ENCODE peak calls at places on chromosomes 5 and 9, in six cellular contexts. One of them, this sample, is unnamed.

GRCh38 chr9:118644066-118644465 is 725.2 kb downstream of the BRINP1 start:
- DNase-seq in HCT116: no peak
- DNase-seq in A673: no peak
- DNase-seq in IMR-90: no peak
- DNase-seq in GM10248: no peak
- DNase-seq in ACHN: peak
- DNase-seq in this sample: no peak

GRCh38 chr5:172410160-172410559 is 44.2 kb downstream of the SH3PXD2B start:
- DNase-seq in HCT116: no peak
- DNase-seq in A673: no peak
- DNase-seq in IMR-90: peak
- DNase-seq in GM10248: no peak
- DNase-seq in ACHN: no peak
- DNase-seq in this sample: no peak

GRCh38 chr9:137445930-137446431 is 4.8 kb upstream of the ENTPD8 start:
- DNase-seq in HCT116: no peak
- DNase-seq in A673: no peak
- DNase-seq in IMR-90: no peak
- DNase-seq in GM10248: no peak
- DNase-seq in ACHN: no peak
- DNase-seq in this sample: no peak

GRCh38 chr5:87277279-87277835 is 9.7 kb downstream of the RASA1 start:
- DNase-seq in HCT116: no peak
- DNase-seq in A673: no peak
- DNase-seq in IMR-90: peak
- DNase-seq in GM10248: no peak
- DNase-seq in ACHN: no peak
- DNase-seq in this sample: no peak

GRCh38 chr5:9245071-9245470 is 300.8 kb downstream of the SEMA5A start:
- DNase-seq in HCT116: no peak
- DNase-seq in A673: no peak
- DNase-seq in IMR-90: no peak
- DNase-seq in GM10248: no peak
- DNase-seq in ACHN: no peak
- DNase-seq in this sample: no peak

GRCh38 chr9:122090287-122090883 is 2.7 kb downstream of the TTLL11 start:
- DNase-seq in HCT116: no peak
- DNase-seq in A673: no peak
- DNase-seq in IMR-90: no peak
- DNase-seq in GM10248: no peak
- DNase-seq in ACHN: no peak
- DNase-seq in this sample: no peak

GRCh38 chr5:132747064-132747692 is at the start of gene CCNI2:
- DNase-seq in HCT116: no peak
- DNase-seq in A673: no peak
- DNase-seq in IMR-90: no peak
- DNase-seq in GM10248: peak
- DNase-seq in ACHN: no peak
- DNase-seq in this sample: no peak

GRCh38 chr9:18393340-18394130 is 80.4 kb upstream of the ADAMTSL1 start:
- DNase-seq in HCT116: peak
- DNase-seq in A673: peak
- DNase-seq in IMR-90: peak
- DNase-seq in GM10248: no peak
- DNase-seq in ACHN: peak
- DNase-seq in this sample: no peak

GRCh38 chr5:97538916-97539315 is 355.9 kb upstream of the RIOK2 start:
- DNase-seq in HCT116: no peak
- DNase-seq in A673: no peak
- DNase-seq in IMR-90: no peak
- DNase-seq in GM10248: no peak
- DNase-seq in ACHN: no peak
- DNase-seq in this sample: no peak

GRCh38 chr5:139638736-139639618 is 9.2 kb upstream of the CXXC5 start:
- DNase-seq in HCT116: no peak
- DNase-seq in A673: peak
- DNase-seq in IMR-90: no peak
- DNase-seq in GM10248: peak
- DNase-seq in ACHN: no peak
- DNase-seq in this sample: no peak

GRCh38 chr9:21519855-21520434 is 37.8 kb upstream of the IFNE start:
- DNase-seq in HCT116: no peak
- DNase-seq in A673: no peak
- DNase-seq in IMR-90: no peak
- DNase-seq in GM10248: no peak
- DNase-seq in ACHN: no peak
- DNase-seq in this sample: no peak

GRCh38 chr5:65961644-65962043 is 35.3 kb downstream of the ERBIN start:
- DNase-seq in HCT116: no peak
- DNase-seq in A673: peak
- DNase-seq in IMR-90: peak
- DNase-seq in GM10248: peak
- DNase-seq in ACHN: peak
- DNase-seq in this sample: no peak

GRCh38 chr5:131649160-131649559 is 14.1 kb upstream of the RAPGEF6 start:
- DNase-seq in HCT116: no peak
- DNase-seq in A673: no peak
- DNase-seq in IMR-90: peak
- DNase-seq in GM10248: no peak
- DNase-seq in ACHN: no peak
- DNase-seq in this sample: no peak

GRCh38 chr5:142698447-142698846 is 12.6 kb upstream of the FGF1 start:
- DNase-seq in HCT116: no peak
- DNase-seq in A673: no peak
- DNase-seq in IMR-90: no peak
- DNase-seq in GM10248: no peak
- DNase-seq in ACHN: no peak
- DNase-seq in this sample: no peak